ENCODE peak calls at places on chromosome 5, in eight cellular contexts. L is HTR-8/SVneo, D is iris pigment epithelial cell, Q is pons, X is H9, Z is anterior cingulate cortex, H is SK-MEL-5, F is GM04504. C is an unnamed sample.

GRCh38 chr5:1513326-1514026 is 10.3 kb downstream of the LPCAT1 start:
- DNase-seq in L (no peak), D (no peak), Q (no peak), X (peak; percentile 24), Z (no peak), H (no peak), F (no peak), C (peak; percentile 9)

GRCh38 chr5:150485770-150486401 is 22.0 kb upstream of the NDST1 start:
- DNase-seq in L (peak; percentile 70), D (peak; percentile 39), Q (peak; percentile 27), X (peak; percentile 46), Z (peak; percentile 40), H (peak; percentile 22), F (no peak), C (peak; percentile 67)

GRCh38 chr5:160957312-160957711 is 105.3 kb upstream of the ATP10B start:
- DNase-seq in L (no peak), D (no peak), Q (no peak), X (no peak), Z (no peak), H (no peak), F (no peak), C (no peak)

GRCh38 chr5:154077692-154078091 is 38.9 kb downstream of the MFAP3 start:
- DNase-seq in L (no peak), D (peak; percentile 73), Q (no peak), X (no peak), Z (no peak), H (no peak), F (no peak), C (no peak)

GRCh38 chr5:156815988-156816599 is 34.0 kb upstream of the PPP1R2B start:
- DNase-seq in L (no peak), D (peak; percentile 4), Q (peak; percentile 47), X (peak; percentile 66), Z (no peak), H (peak; percentile 65), F (peak; percentile 11), C (peak; percentile 43)

GRCh38 chr5:128199104-128199503 is 115.5 kb downstream of the SLC12A2 start:
- DNase-seq in L (peak; percentile 9), D (peak; percentile 83), Q (no peak), X (no peak), Z (no peak), H (no peak), F (no peak), C (no peak)

GRCh38 chr5:151684690-151685361 is 1.9 kb downstream of the SPARC start:
- DNase-seq in L (peak; percentile 73), D (peak; percentile 98), Q (peak; percentile 55), X (peak; percentile 91), Z (no peak), H (peak; percentile 81), F (peak; percentile 92), C (peak; percentile 58)

GRCh38 chr5:174545926-174546325 is 178.5 kb upstream of the MSX2 start:
- DNase-seq in L (no peak), D (no peak), Q (no peak), X (no peak), Z (no peak), H (no peak), F (no peak), C (no peak)

GRCh38 chr5:150575745-150576448 is 64.6 kb upstream of the SYNPO start:
- DNase-seq in L (no peak), D (no peak), Q (no peak), X (no peak), Z (no peak), H (no peak), F (no peak), C (no peak)

GRCh38 chr5:149439899-149440655 is 61.0 kb upstream of the IL17B start:
- DNase-seq in L (no peak), D (no peak), Q (no peak), X (peak; percentile 92), Z (no peak), H (peak; percentile 40), F (no peak), C (peak; percentile 63)

GRCh38 chr5:89556215-89557009 is 673.4 kb upstream of the MEF2C start:
- DNase-seq in L (peak; percentile 25), D (peak; percentile 81), Q (no peak), X (no peak), Z (no peak), H (no peak), F (peak; percentile 58), C (no peak)

GRCh38 chr5:132203464-132203818 is 24.2 kb downstream of the P4HA2 start:
- DNase-seq in L (no peak), D (peak; percentile 57), Q (no peak), X (no peak), Z (no peak), H (no peak), F (no peak), C (no peak)

GRCh38 chr5:89885670-89886069 is 523.9 kb downstream of the CETN3 start:
- DNase-seq in L (no peak), D (no peak), Q (no peak), X (no peak), Z (no peak), H (no peak), F (no peak), C (no peak)